ENCODE peak calls at places on chromosomes 13 and 19, in four cellular contexts. N, C, Y and T are unnamed samples.

GRCh38 chr19:9721861-9722260 is 46.7 kb downstream of the ZNF846 start:
- DNase-seq in C (no peak), Y (no peak), N (peak), T (no peak)

GRCh38 chr19:41706741-41707501 is 1.5 kb upstream of the CEACAM5 start:
- DNase-seq in Y (peak), N (peak), C (peak), T (peak)

GRCh38 chr13:24271611-24272451 is 37.5 kb upstream of the C1QTNF9 start:
- DNase-seq in Y (no peak), N (peak), C (no peak), T (peak)

GRCh38 chr13:100434010-100434763 is 154.4 kb downstream of the GGACT start:
- DNase-seq in N (peak), C (no peak), Y (no peak), T (peak)

GRCh38 chr13:90427322-90428272 is 919.9 kb upstream of the MIR17HG start:
- DNase-seq in N (no peak), Y (no peak), C (no peak), T (no peak)

GRCh38 chr19:50309396-50310125 is 19.6 kb downstream of the KCNC3 start:
- DNase-seq in C (peak), N (no peak), Y (no peak), T (no peak)

GRCh38 chr13:26324867-26325266 is 70.9 kb downstream of the CDK8 start:
- DNase-seq in C (no peak), N (no peak), Y (no peak), T (no peak)

GRCh38 chr19:18723871-18724377 is 40.4 kb downstream of the CRTC1 start:
- DNase-seq in Y (no peak), N (no peak), C (no peak), T (no peak)

GRCh38 chr13:104592127-104592526 is 1525.9 kb upstream of the SLC10A2 start:
- DNase-seq in N (no peak), Y (no peak), C (no peak), T (no peak)

GRCh38 chr13:27393101-27393500 is 31.3 kb upstream of the GTF3A start:
- DNase-seq in Y (no peak), N (no peak), C (no peak), T (no peak)

GRCh38 chr19:940591-941291 is 14.9 kb downstream of the ARID3A start:
- DNase-seq in Y (no peak), C (no peak), N (no peak), T (no peak)

GRCh38 chr13:45299194-45299593 is 41.8 kb downstream of the TPT1 start:
- DNase-seq in C (peak), N (no peak), Y (no peak), T (no peak)

GRCh38 chr13:100513987-100514670 is 74.5 kb downstream of the GGACT start:
- DNase-seq in C (no peak), N (no peak), Y (no peak), T (no peak)

GRCh38 chr13:27182844-27183497 is 11.4 kb upstream of the USP12 start:
- DNase-seq in Y (no peak), N (no peak), C (peak), T (peak)

GRCh38 chr19:6644796-6645195 is 25.2 kb downstream of the TNFSF14 start:
- DNase-seq in Y (no peak), N (no peak), C (no peak), T (no peak)

GRCh38 chr19:18859676-18860301 is 28.0 kb downstream of the UPF1 start:
- DNase-seq in N (no peak), C (no peak), Y (no peak), T (no peak)

GRCh38 chr13:84500016-84500415 is 617.7 kb upstream of the SLITRK1 start:
- DNase-seq in Y (no peak), N (no peak), C (no peak), T (no peak)

GRCh38 chr19:20503536-20503935 is 62.0 kb downstream of the ZNF737 start:
- DNase-seq in C (no peak), Y (no peak), N (no peak), T (no peak)

GRCh38 chr13:23871616-23872220 is 17.5 kb downstream of the MIPEP start:
- DNase-seq in C (peak), Y (no peak), N (no peak), T (peak)

GRCh38 chr19:3098515-3099346 is 4.6 kb downstream of the GNA11 start:
- DNase-seq in C (no peak), Y (peak), N (no peak), T (no peak)

GRCh38 chr13:34207334-34207733 is 389.4 kb downstream of the RFC3 start:
- DNase-seq in N (no peak), C (no peak), Y (no peak), T (no peak)

GRCh38 chr13:81929988-81930387 is 1589.1 kb upstream of the SPRY2 start:
- DNase-seq in Y (no peak), N (no peak), C (no peak), T (peak)

GRCh38 chr19:4609878-4610511 is 29.3 kb upstream of the TNFAIP8L1 start:
- DNase-seq in N (no peak), C (no peak), Y (peak), T (no peak)

GRCh38 chr19:47228937-47229673 is 1.9 kb downstream of the BBC3 start:
- DNase-seq in C (peak), N (no peak), Y (no peak), T (peak)

GRCh38 chr13:20567881-20568528 is 1.0 kb downstream of the IFT88 start:
- DNase-seq in Y (no peak), C (no peak), N (no peak), T (no peak)

GRCh38 chr19:34306213-34306661 is 51.9 kb downstream of the GARRE1 start:
- DNase-seq in C (no peak), Y (no peak), N (no peak), T (peak)

GRCh38 chr13:21936674-21937073 is 265.8 kb downstream of the FGF9 start:
- DNase-seq in Y (no peak), C (no peak), N (no peak), T (no peak)

GRCh38 chr19:47377801-47378200 is 28.7 kb downstream of the DHX34 start:
- DNase-seq in C (no peak), Y (no peak), N (no peak), T (no peak)

GRCh38 chr13:79392882-79393563 is 13.0 kb downstream of the RBM26 start:
- DNase-seq in N (no peak), C (no peak), Y (no peak), T (no peak)

GRCh38 chr13:94343243-94343585 is 136.3 kb downstream of the DCT start:
- DNase-seq in N (no peak), Y (no peak), C (no peak), T (no peak)

GRCh38 chr13:49220035-49220855 is at the start of gene MLNR:
- DNase-seq in N (no peak), Y (peak), C (peak), T (peak)

GRCh38 chr19:40613669-40614594 is 12.8 kb downstream of the LTBP4 start:
- DNase-seq in N (peak), C (peak), Y (peak), T (no peak)

GRCh38 chr13:35741657-35742056 is 265.2 kb upstream of the MAB21L1 start:
- DNase-seq in C (no peak), Y (no peak), N (no peak), T (no peak)

GRCh38 chr13:50636007-50636704 is 207.3 kb downstream of the DLEU7 start:
- DNase-seq in Y (peak), N (no peak), C (peak), T (no peak)

GRCh38 chr13:59266478-59267063 is 897.2 kb downstream of the DIAPH3 start:
- DNase-seq in C (no peak), N (no peak), Y (no peak), T (no peak)

GRCh38 chr19:4375164-4375619 is 25.2 kb downstream of the SH3GL1 start:
- DNase-seq in Y (peak), C (peak), N (no peak), T (peak)

GRCh38 chr13:97256343-97256783 is 34.2 kb downstream of the MBNL2 start:
- DNase-seq in Y (no peak), N (no peak), C (peak), T (peak)
- TF ChIP-seq HDAC6 in Y (no peak), N (no peak), C (no peak), T (no peak)

DNA sequence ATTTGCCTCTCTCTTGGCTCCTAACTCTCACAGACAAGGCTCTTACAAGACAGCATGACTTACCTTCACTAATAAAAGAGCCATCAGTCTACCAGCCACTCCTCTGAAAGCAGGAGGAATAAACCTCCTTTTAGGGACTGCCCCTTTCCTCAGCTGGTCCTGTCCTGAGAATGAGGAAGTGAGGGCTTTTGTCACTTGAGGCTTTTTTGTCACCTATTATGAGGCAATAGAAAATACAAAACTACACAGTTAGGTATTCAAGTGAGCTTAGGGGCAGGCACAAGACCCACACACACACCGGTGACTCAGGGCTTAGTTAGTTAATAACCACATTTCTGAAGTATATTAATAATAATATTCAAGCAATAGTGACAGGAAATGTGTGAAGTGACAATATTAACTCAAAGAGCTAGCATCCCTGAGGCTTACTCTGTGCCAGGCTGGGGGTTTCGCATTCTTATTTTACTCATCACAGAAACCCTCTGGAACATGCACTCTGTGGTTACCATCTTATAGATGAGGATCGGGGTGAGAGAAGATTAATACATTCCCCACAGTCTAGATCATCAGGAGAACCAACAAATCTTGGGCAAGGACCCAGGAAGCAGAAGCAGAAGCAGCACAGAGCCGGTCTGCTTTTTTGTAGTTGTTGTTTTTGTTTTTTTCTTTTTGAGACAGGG is 379.9 kb downstream of the LIG4 start:
- DNase-seq in N (no peak), C (no peak), Y (no peak), T (no peak)
- TF ChIP-seq HDAC6 in N (no peak), C (no peak), Y (no peak), T (no peak)

DNA sequence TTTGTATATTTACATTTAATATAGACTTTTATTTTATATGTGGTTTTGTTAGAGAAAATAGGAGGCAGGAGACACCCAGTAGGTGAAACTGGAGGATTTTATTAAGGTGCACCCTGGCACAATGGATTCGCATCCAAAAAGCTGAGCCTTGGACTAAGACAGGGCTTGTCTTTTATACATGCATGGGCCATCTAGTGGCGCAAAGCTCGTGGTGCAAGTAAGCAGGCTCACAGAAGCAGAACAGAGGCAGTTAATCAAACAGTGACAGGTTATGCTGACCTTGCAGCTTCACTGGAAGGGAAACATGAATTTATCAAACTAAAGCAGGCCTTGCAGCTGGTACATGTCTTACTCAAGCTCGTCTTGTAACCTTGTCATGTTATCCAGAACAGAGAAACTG is 58.8 kb upstream of the ZNF681 start:
- DNase-seq in Y (peak), C (peak), N (no peak), T (peak)
- TF ChIP-seq HDAC6 in Y (no peak), C (no peak), N (no peak), T (no peak)

DNA sequence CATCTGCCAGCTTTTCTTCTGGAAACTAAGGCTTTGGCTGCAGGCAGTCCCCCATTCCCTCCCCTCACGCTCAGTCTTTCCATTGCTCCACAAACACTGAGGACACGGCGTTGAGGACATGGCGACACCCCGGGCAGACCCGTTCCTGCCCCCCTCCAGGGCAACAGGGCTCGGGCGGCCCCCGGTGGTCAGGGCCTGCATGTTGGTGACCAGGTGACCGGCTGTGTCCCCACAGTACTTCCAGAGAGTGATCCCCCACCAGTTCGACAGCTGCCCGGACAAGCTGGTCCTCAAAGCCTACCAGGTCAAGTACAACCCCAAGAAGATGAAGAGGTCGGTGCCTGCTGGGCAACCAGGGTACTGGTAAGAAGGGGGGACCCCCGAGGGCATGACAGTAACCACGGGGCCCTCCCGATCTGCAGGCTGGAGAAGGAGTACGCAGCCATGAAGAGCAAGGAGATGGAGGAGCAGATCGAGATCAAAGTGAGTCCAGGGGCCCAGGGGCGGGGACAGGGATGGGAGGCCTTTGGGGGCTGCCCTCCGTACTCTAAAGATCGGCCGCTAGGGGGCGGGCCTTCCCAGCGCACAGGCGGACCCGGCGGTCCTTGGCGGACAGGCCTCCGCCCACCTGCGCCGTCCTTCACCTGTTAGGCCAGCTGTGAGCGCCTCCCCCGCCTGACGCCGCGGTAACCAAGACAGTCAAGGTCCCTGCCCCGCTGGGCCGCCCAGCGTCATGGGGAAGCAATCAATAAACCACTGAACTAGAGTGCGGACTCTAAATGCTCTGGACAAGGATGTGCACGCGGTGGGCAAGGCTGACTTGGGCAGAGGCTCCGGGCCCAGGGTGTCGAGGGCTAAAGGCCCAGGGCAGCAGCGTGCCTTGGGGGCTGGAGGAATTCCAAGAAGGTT is 21.1 kb downstream of the PRR36 start:
- DNase-seq in Y (peak), C (peak), N (no peak), T (peak)
- TF ChIP-seq HDAC6 in Y (no peak), C (no peak), N (no peak), T (no peak)

GRCh38 chr19:29545866-29546582 is 20.2 kb downstream of the VSTM2B start:
- DNase-seq in N (no peak), C (no peak), Y (no peak), T (no peak)

GRCh38 chr19:29542776-29543175 is 17.0 kb downstream of the VSTM2B start:
- DNase-seq in C (no peak), N (no peak), Y (no peak), T (no peak)

GRCh38 chr19:29543381-29543780 is 17.6 kb downstream of the VSTM2B start:
- DNase-seq in Y (no peak), N (no peak), C (no peak), T (no peak)

GRCh38 chr19:29546583-29547190 is 20.9 kb downstream of the VSTM2B start:
- DNase-seq in C (no peak), Y (no peak), N (no peak), T (peak)

DNA sequence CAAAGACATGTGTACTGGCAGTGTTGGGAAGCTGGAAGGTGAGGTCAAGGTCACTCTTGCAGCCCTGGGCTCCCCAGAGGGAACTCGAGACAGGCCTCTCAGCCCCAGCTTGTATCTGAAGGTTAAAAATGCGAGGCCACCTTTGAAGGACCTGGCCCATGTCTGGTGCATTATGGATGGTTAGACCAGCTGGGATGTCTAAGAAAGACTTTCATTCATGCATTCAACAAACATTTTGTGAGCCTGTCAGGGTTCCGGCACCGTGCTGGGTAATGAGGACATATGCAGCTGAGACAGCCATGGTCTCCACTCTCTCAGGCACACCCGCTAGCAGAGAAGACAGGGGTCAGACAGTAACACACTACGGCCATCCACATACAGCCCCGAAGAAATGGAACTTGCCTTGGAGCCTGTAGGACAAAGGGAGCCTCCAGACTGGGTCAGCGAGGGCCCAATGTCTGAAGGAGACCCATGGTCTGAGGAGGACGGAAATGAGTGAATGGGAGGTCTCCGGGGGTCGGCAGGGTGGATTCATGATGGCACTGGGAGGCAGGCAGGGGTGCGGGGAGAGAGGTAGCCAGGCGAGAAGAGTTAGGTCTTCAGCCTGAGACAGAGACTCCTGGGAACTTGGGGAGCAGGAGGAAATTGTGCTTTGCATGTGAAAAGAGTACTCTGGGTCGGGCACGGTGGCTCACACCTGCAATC is 19.0 kb downstream of the VSTM2B start:
- DNase-seq in C (no peak), N (no peak), Y (peak), T (no peak)
- TF ChIP-seq HDAC6 in C (no peak), N (no peak), Y (no peak), T (no peak)

DNA sequence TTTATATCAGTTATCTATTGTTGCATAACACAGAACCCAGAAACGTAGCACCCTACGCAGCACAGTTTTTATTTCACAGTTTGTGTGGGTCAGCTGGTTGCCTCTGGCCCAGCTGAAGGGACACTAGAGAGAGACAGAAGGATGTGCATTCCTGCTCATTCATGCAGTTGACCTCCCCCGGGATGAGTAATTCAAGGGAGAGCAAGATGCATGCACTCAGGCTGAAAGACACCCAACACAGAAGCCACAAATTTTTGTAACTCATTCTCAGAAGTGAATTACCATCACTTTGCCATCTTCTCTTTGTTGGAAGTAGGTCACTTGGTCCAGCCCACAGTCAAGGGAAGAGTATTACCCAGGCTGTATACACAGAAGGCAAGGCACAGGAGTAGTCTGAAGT is 89.5 kb downstream of the EFNB2 start:
- DNase-seq in Y (no peak), C (no peak), N (no peak), T (no peak)
- TF ChIP-seq HDAC6 in Y (no peak), C (no peak), N (no peak), T (no peak)

GRCh38 chr13:113586661-113587479 is 2.3 kb downstream of the TFDP1 start:
- DNase-seq in N (no peak), C (no peak), Y (peak), T (no peak)
- TF ChIP-seq HDAC6 in N (no peak), C (no peak), Y (no peak), T (no peak)

GRCh38 chr19:28556371-28556770 is 656.6 kb downstream of the UQCRFS1 start:
- DNase-seq in Y (peak), N (no peak), C (no peak), T (no peak)
- TF ChIP-seq HDAC6 in Y (no peak), N (no peak), C (no peak), T (no peak)

GRCh38 chr13:114284680-114285079 is 3.3 kb downstream of the UPF3A start:
- DNase-seq in C (no peak), N (no peak), Y (no peak), T (no peak)

GRCh38 chr13:114285166-114285808 is 3.9 kb downstream of the UPF3A start:
- DNase-seq in C (no peak), Y (no peak), N (no peak), T (no peak)

GRCh38 chr13:114282143-114282685 is 813 bp downstream of the UPF3A start:
- DNase-seq in C (peak), Y (peak), N (peak), T (peak)

GRCh38 chr13:114281351-114282142 is at the start of gene UPF3A:
- DNase-seq in Y (peak), N (peak), C (peak), T (peak)

DNA sequence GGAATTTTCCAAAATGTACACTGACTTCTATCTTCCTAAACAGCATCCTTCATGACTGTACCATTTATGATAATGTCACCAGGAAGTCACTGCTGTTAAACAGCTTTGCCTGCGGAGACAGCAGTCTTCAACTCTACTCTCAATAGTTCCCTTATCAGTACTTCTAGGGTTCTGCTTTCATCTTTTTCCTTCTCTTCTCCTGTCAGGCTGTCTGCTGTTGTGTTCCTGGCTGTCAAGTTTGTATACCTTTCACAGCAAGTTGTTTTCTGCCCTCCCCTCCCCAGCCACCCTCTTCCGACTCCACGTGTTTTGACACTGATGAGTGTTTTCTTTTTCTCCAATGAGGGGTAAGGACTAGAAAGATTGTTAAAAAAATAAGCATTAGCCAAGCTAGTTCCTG is 2.2 kb downstream of the UPF3A start:
- DNase-seq in C (no peak), Y (no peak), N (no peak), T (peak)
- TF ChIP-seq HDAC6 in C (no peak), Y (no peak), N (no peak), T (no peak)